ENCODE peak calls at places on chromosomes 1 and 21, in four cellular contexts. M is mucosa of descending colon, X is A549, E is kidney. D is an unnamed sample.
A peak's percentile ranks its signal among the peaks of the same experiment; 100 is the strongest.

GRCh38 chr1:181398544-181398943 is 84.8 kb upstream of the CACNA1E start:
- DNase-seq in M (no peak), E (no peak), X (no peak), D (no peak)

GRCh38 chr1:159922499-159923202 is 2.7 kb downstream of the TAGLN2 start:
- DNase-seq in E (peak; percentile 94), M (peak; percentile 69), X (peak; percentile 47), D (no peak)

GRCh38 chr21:26070822-26071425 is 99.6 kb downstream of the APP start:
- DNase-seq in X (peak; percentile 7), M (peak; percentile 36), E (no peak), D (peak; percentile 29)

GRCh38 chr1:33182452-33182851 is 609 bp upstream of the TRIM62 start:
- DNase-seq in E (no peak), M (peak; percentile 40), X (no peak), D (peak; percentile 15)

GRCh38 chr1:26961826-26962225 is 1.6 kb upstream of the KDF1 start:
- DNase-seq in X (peak; percentile 61), E (no peak), M (no peak), D (peak; percentile 89)

GRCh38 chr1:241702436-241702835 is 50.4 kb downstream of the WDR64 start:
- DNase-seq in X (peak; percentile 17), M (no peak), E (no peak), D (peak; percentile 92)

GRCh38 chr1:1616045-1616821 is 933 bp downstream of the MIB2 start:
- DNase-seq in X (no peak), M (peak; percentile 63), E (no peak), D (peak; percentile 50)

GRCh38 chr1:59018446-59018845 is 234.6 kb upstream of the JUN start:
- DNase-seq in X (no peak), M (no peak), E (no peak), D (no peak)

GRCh38 chr1:175600721-175601440 is 142.5 kb downstream of the TNR start:
- DNase-seq in X (no peak), E (no peak), M (no peak), D (no peak)

GRCh38 chr1:170698711-170699275 is 34.9 kb downstream of the PRRX1 start:
- DNase-seq in E (no peak), X (no peak), M (no peak), D (no peak)

DNA sequence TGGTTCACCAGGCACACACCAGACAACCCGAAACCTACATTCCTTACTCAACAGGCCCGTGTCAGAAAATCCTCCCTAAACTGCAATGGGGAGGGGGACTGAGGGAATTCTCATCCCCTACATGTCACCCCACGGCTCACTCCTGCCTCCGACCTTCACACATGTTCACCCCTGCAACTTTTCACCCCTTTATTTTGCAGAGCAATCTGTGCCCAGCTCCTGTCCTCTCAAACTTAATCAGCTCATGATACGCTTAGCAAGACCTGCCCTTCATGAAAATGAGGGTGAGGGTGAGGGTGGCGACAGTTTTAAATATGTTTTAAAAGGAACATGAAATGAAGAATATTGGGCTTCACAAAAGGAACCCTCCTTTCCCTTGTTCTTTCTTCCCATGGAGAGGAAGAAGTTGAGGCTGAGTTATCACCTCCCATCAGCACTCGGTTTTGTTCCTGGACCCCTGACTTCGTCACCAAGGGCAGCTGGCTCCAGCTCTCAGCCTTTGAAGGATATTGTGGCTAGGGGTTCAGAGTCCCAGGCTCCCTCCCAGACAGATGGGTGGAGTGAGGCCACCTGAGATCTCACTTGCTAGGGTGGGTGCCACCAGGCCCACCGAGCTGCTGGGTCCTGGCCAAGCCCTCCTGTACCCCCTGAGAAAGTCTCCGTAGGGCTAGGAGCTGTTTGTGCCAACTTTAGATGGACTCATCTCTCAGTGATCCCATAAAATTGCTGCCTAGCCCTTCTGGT is 6.7 kb downstream of the MX2 start:
- DNase-seq in E (no peak), M (no peak), X (no peak), D (no peak)
- H3K4me3 ChIP-seq in E (peak overlapping the region; percentile 57), M (no peak overlapping the region), X (no peak overlapping the region), D (no peak overlapping the region)

GRCh38 chr1:3609016-3609768 is 2.1 kb downstream of the MEGF6 start:
- DNase-seq in E (no peak), X (no peak), M (no peak), D (no peak)

GRCh38 chr1:3609769-3610157 is 1.5 kb downstream of the MEGF6 start:
- DNase-seq in M (no peak), X (no peak), E (no peak), D (no peak)

GRCh38 chr1:3611170-3612019 is at the start of gene MEGF6:
- DNase-seq in M (peak; percentile 71), X (peak; percentile 57), E (no peak), D (peak; percentile 33)

GRCh38 chr1:3610823-3611169 is 512 bp downstream of the MEGF6 start:
- DNase-seq in M (no peak), X (no peak), E (no peak), D (no peak)

GRCh38 chr1:3610165-3610822 is 1.0 kb downstream of the MEGF6 start:
- DNase-seq in X (no peak), M (no peak), E (no peak), D (no peak)
- TF ChIP-seq CTCF in X (no peak), M (no peak), E (no peak), D (no peak)

GRCh38 chr1:39491146-39491921 is at the start of gene BMP8A:
- DNase-seq in X (peak; percentile 56), M (peak; percentile 72), E (peak; percentile 85), D (peak; percentile 64)
- H3K4me3 ChIP-seq in X (peak within 1 kb of the TSS; percentile 74), M (peak within 1 kb of the TSS; percentile 11), E (no peak within 1 kb of the TSS), D (no peak within 1 kb of the TSS)

DNA sequence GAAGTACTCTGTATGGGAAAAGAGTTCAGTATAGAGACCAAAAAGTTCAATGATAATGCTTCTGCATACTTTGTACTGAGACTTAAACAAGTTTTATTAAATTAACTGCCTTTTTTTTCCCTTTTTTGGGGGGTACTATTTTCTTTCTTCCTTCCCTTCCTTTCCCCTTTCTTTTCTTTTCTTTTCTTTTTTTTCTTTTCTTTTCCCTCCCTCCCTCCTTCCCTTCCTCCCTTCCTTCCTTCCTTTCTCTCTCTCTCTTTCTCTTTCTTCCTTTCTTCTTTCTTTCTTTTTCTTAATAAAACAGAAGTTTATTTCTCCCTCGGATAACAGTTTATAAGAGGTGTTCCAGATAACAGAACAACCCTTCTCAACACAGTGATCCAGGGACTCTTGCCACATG is 77.5 kb downstream of the LHX8 start:
- DNase-seq in E (no peak), X (no peak), M (no peak), D (no peak)
- TF ChIP-seq CTCF in E (no peak), X (no peak), M (no peak), D (no peak)

DNA sequence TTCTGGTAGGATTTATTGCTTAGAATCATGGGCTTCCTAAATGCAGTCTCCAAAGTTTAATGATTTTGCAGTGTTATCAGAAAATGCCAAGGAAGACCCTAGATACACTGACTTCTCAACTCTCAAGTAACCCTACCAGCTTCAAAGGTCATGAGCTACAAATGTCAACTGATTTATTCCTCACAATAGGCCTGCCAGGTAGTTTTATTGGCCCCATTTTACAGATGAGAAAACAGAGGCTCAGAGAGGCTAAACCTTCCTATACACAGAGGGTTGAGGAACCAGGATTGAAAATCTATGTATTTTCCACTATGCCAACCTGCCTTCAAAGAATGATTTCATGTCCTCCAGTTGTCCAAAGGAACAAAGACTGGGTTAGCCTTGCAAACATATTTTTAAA is 384.4 kb upstream of the POU3F1 start:
- DNase-seq in E (no peak), X (no peak), M (no peak), D (no peak)
- H3K4me3 ChIP-seq in E (no peak overlapping the region), X (no peak overlapping the region), M (no peak overlapping the region), D (no peak overlapping the region)

GRCh38 chr1:85027242-85027983 is 20.9 kb downstream of the MCOLN3 start:
- DNase-seq in X (peak; percentile 11), E (no peak), M (no peak), D (peak; percentile 14)
- TF ChIP-seq CTCF in X (peak; percentile 24), E (peak; percentile 4), M (no peak), D (no peak)

GRCh38 chr1:3650248-3651010 is 526 bp upstream of the WRAP73 start:
- DNase-seq in E (no peak), X (no peak), M (no peak), D (no peak)

GRCh38 chr1:3652538-3653285 is 396 bp downstream of the TP73 start:
- DNase-seq in M (no peak), E (peak; percentile 79), X (no peak), D (no peak)

GRCh38 chr1:3651939-3652537 is at the start of gene TP73:
- DNase-seq in M (no peak), E (peak; percentile 76), X (no peak), D (no peak)

GRCh38 chr1:3649342-3650247 is at the start of gene WRAP73:
- DNase-seq in E (peak; percentile 95), M (peak; percentile 94), X (peak; percentile 86), D (peak; percentile 91)

GRCh38 chr1:3651011-3651938 is 1.0 kb upstream of the TP73 start:
- DNase-seq in M (no peak), X (peak; percentile 19), E (peak; percentile 76), D (no peak)
- H3K4me3 ChIP-seq in M (no peak overlapping the region), X (peak overlapping the region; percentile 46), E (no peak overlapping the region), D (no peak overlapping the region)

GRCh38 chr1:201170533-201171062 is 16.3 kb upstream of the TMEM9 start:
- DNase-seq in M (peak; percentile 95), X (peak; percentile 92), E (peak; percentile 99), D (peak; percentile 92)
- TF ChIP-seq CTCF in M (no peak), X (no peak), E (peak; percentile 4), D (no peak)

DNA sequence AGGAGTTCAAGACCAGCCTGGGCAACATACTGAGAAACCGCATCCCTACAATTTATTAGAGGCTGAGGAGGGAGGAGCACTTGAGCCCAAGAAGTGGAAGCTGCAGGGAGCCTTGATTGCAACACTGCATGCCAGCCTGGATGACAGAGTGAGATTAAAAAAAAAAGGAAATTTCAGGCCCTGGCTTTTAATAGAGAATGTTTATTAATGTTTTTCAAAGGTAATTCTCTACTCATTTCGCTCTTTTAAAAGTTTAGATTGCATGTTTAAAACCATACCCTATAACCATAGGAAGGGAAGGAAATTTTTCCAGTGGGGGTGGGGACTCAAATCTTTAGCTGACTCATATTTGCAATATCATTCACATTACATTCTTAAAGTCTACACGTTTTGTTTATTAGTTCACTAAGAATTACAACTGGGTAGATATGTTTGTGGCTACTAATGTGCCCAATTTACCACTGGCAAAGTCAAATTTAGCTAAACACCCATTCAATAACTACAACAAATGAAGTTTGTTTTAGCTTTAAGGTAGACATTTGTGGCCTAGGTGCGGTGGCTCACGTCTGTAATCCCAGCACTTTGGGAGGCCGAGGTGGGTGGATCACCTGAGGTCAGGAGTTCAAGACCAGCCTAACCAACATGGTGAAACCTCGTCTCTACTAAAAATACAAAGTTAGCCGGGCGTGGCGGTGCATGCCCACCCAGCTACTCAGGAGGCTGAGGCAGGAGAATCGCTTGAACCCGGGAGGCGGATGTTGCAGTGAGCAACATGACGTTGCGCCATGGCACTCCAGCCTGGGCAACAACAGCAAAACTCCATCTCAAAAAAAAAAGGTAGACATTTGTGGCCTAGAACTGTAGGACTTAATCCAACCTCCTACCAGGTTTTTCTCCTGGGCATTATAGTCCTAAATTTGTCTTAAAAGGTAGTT is 5.0 kb downstream of the KDM5B start:
- DNase-seq in E (no peak), M (no peak), X (peak; percentile 75), D (peak; percentile 69)
- H3K4me3 ChIP-seq in E (no peak overlapping the region), M (no peak overlapping the region), X (peak overlapping the region; percentile 13), D (no peak overlapping the region)

D was measured in epithelial cell of esophagus.